ENCODE peak calls at places on chromosomes 3 and 15, in six cellular contexts. G is memory B cell; Y is GM12891; Q is stimulated activated CD4-positive, alpha-beta T cell treated with anti-CD3 and anti-CD28 coated beads, TNF-alpha, amount 100 ng/mL, for 1 hour; D is epithelial cell of esophagus; X is non-pigmented ciliary epithelial cell. H is an unnamed sample.
A peak's percentile ranks its signal among the peaks of the same experiment; 100 is the strongest.

GRCh38 chr3:74302959-74303358 is 311.5 kb downstream of the CNTN3 start:
- DNase-seq in G (no peak), Y (no peak), Q (no peak), D (no peak), X (no peak), H (no peak)

GRCh38 chr3:8765528-8765927 is 3.9 kb downstream of the OXTR start:
- DNase-seq in G (no peak), Y (no peak), Q (no peak), D (no peak), X (no peak), H (no peak)

GRCh38 chr3:159844383-159844730 is 144.3 kb upstream of the IL12A start:
- DNase-seq in G (no peak), Y (no peak), Q (no peak), D (no peak), X (no peak), H (no peak)

GRCh38 chr15:87902772-87903388 is 353.7 kb downstream of the NTRK3 start:
- DNase-seq in G (no peak), Y (no peak), Q (no peak), D (no peak), X (no peak), H (no peak)

GRCh38 chr3:12287727-12288465 is 974 bp upstream of the PPARG start:
- DNase-seq in G (no peak), Y (peak; percentile 9), Q (no peak), D (peak; percentile 19), X (no peak), H (no peak)

GRCh38 chr15:87527416-87527815 is 729.1 kb downstream of the NTRK3 start:
- DNase-seq in G (no peak), Y (no peak), Q (no peak), D (peak; percentile 81), X (no peak), H (no peak)

GRCh38 chr3:177374323-177374722 is 177.0 kb upstream of the TBL1XR1 start:
- DNase-seq in G (no peak), Y (no peak), Q (no peak), D (no peak), X (no peak), H (no peak)

GRCh38 chr3:187770224-187770623 is 25.0 kb upstream of the BCL6 start:
- DNase-seq in G (no peak), Y (no peak), Q (no peak), D (no peak), X (no peak), H (no peak)

GRCh38 chr15:96087180-96087886 is 243.2 kb upstream of the NR2F2 start:
- DNase-seq in G (no peak), Y (no peak), Q (no peak), D (no peak), X (no peak), H (no peak)

H was measured in GM04503.